ENCODE peak calls at places on chromosomes 16 and 17, in nine cellular contexts. Y is aorta; K is esophagus muscularis mucosa; F is transverse colon; T is hepatocyte; H is right atrium auricular region; V is ascending aorta; R is naive thymus-derived CD4-positive, alpha-beta T cell; D is PC-3. Q is an unnamed sample. For H3K36me3, the result is how much of the 10 kb centered on the place peaks cover.

GRCh38 chr17:17540935-17541639 is 44.9 kb upstream of the RASD1 start:
- DNase-seq in Y (no peak), K (no peak), F (no peak), T (no peak), H (no peak), V (no peak), R (no peak), D (no peak), Q (no peak)

GRCh38 chr16:15925631-15926030 is 23.8 kb upstream of the ABCC1 start:
- DNase-seq in Y (no peak), K (no peak), F (no peak), T (no peak), H (no peak), V (no peak), R (no peak), D (no peak), Q (peak)

GRCh38 chr17:43917348-43918025 is 10.2 kb upstream of the MPP2 start:
- DNase-seq in Y (peak), K (no peak), F (peak), T (peak), H (no peak), V (peak), R (peak), D (no peak), Q (peak)

GRCh38 chr16:84156342-84156784 is 11.3 kb downstream of the DNAAF1 start:
- DNase-seq in Y (no peak), K (no peak), F (no peak), T (no peak), H (no peak), V (no peak), R (no peak), D (peak), Q (no peak)

GRCh38 chr16:24010440-24011089 is 174.8 kb downstream of the PRKCB start:
- DNase-seq in Y (peak), K (no peak), F (peak), T (peak), H (peak), V (peak), R (peak), D (peak), Q (peak)

GRCh38 chr17:41464682-41465081 is 2.5 kb downstream of the KRT32 start:
- DNase-seq in Y (no peak), K (no peak), F (no peak), T (peak), H (peak), V (no peak), R (no peak), D (peak), Q (peak)

GRCh38 chr16:2388875-2389433 is 40.3 kb upstream of the CCNF start:
- DNase-seq in Y (peak), K (no peak), F (peak), T (no peak), H (peak), V (peak), R (no peak), D (peak), Q (peak)

GRCh38 chr17:74987909-74988711 is 678 bp downstream of the CDR2L start:
- DNase-seq in Y (peak), K (peak), F (peak), T (peak), H (peak), V (peak), R (peak), D (peak), Q (peak)

GRCh38 chr16:85422374-85423185 is 190.5 kb upstream of the GSE1 start:
- DNase-seq in Y (peak), K (no peak), F (peak), T (peak), H (no peak), V (no peak), R (no peak), D (no peak), Q (no peak)

GRCh38 chr16:73384561-73384960 is 336.6 kb upstream of the ZFHX3 start:
- DNase-seq in Y (no peak), K (no peak), F (no peak), T (no peak), H (no peak), V (no peak), R (no peak), D (no peak), Q (no peak)

GRCh38 chr17:34776454-34776853 is 184.8 kb downstream of the CCT6B start:
- DNase-seq in Y (no peak), K (no peak), F (no peak), T (no peak), H (no peak), V (no peak), R (no peak), D (no peak), Q (peak)

GRCh38 chr16:84484579-84485254 is 19.7 kb downstream of the MEAK7 start:
- DNase-seq in Y (no peak), K (no peak), F (peak), T (peak), H (peak), V (no peak), R (no peak), D (peak), Q (peak)

GRCh38 chr16:86181526-86181925 is 282.6 kb downstream of the IRF8 start:
- DNase-seq in Y (no peak), K (no peak), F (no peak), T (no peak), H (no peak), V (no peak), R (no peak), D (no peak), Q (no peak)

GRCh38 chr16:68889508-68890150 is 46.3 kb downstream of the TANGO6 start:
- DNase-seq in Y (no peak), K (no peak), F (no peak), T (no peak), H (no peak), V (no peak), R (no peak), D (no peak), Q (no peak)

GRCh38 chr17:39595294-39595693 is 12.4 kb downstream of the NEUROD2 start:
- DNase-seq in Y (no peak), K (no peak), F (no peak), T (no peak), H (no peak), V (no peak), R (no peak), D (no peak), Q (no peak)

GRCh38 chr16:84663433-84664101 is 15.3 kb downstream of the KLHL36 start:
- DNase-seq in Y (no peak), K (no peak), F (no peak), T (no peak), H (no peak), V (no peak), R (no peak), D (no peak), Q (no peak)

GRCh38 chr16:86509759-86510464 is 415 bp upstream of the FOXF1 start:
- DNase-seq in Y (no peak), K (peak), F (peak), T (peak), H (no peak), V (no peak), R (no peak), D (no peak), Q (peak)

GRCh38 chr17:13640559-13640958 is 38.8 kb upstream of the HS3ST3A1 start:
- DNase-seq in Y (no peak), K (no peak), F (no peak), T (no peak), H (no peak), V (no peak), R (no peak), D (no peak), Q (no peak)

GRCh38 chr16:84284168-84284722 is 10.4 kb upstream of the WFDC1 start:
- DNase-seq in Y (peak), K (no peak), F (peak), T (peak), H (peak), V (peak), R (no peak), D (no peak), Q (peak)

GRCh38 chr16:81549547-81550411 is 105.2 kb downstream of the CMIP start:
- DNase-seq in Y (peak), K (no peak), F (no peak), T (no peak), H (no peak), V (no peak), R (no peak), D (no peak), Q (no peak)

GRCh38 chr16:31202402-31203385 is at the start of gene PYCARD:
- DNase-seq in Y (peak), K (no peak), F (peak), T (peak), H (no peak), V (peak), R (no peak), D (peak), Q (peak)

GRCh38 chr17:1298616-1299015 is 19.2 kb downstream of the TRARG1 start:
- DNase-seq in Y (no peak), K (no peak), F (no peak), T (peak), H (no peak), V (no peak), R (peak), D (no peak), Q (peak)

GRCh38 chr16:58563235-58563634 is 47.9 kb downstream of the SETD6 start:
- DNase-seq in Y (no peak), K (no peak), F (no peak), T (no peak), H (no peak), V (no peak), R (no peak), D (peak), Q (no peak)

GRCh38 chr17:42780816-42781638 is 617 bp downstream of the WNK4 start:
- DNase-seq in Y (no peak), K (no peak), F (no peak), T (no peak), H (no peak), V (no peak), R (no peak), D (no peak), Q (peak)

GRCh38 chr16:87317766-87318121 is 552 bp upstream of the C16orf95 start:
- DNase-seq in Y (peak), K (no peak), F (peak), T (peak), H (peak), V (peak), R (no peak), D (peak), Q (peak)

GRCh38 chr17:53142890-53143289 is 679.8 kb upstream of the KIF2B start:
- DNase-seq in Y (no peak), K (no peak), F (no peak), T (peak), H (no peak), V (no peak), R (no peak), D (peak), Q (peak)

GRCh38 chr17:69743091-69743490 is 328.6 kb downstream of the MAP2K6 start:
- DNase-seq in Y (no peak), K (no peak), F (no peak), T (no peak), H (no peak), V (no peak), R (no peak), D (peak), Q (no peak)

GRCh38 chr17:29836643-29837042 is 93.4 kb downstream of the SSH2 start:
- DNase-seq in Y (no peak), K (no peak), F (no peak), T (no peak), H (no peak), V (no peak), R (no peak), D (no peak), Q (no peak)

GRCh38 chr16:30740364-30741251 is 7.6 kb upstream of the PHKG2 start:
- DNase-seq in Y (peak), K (peak), F (peak), T (peak), H (peak), V (peak), R (no peak), D (peak), Q (peak)

GRCh38 chr16:49602201-49603041 is 228.8 kb downstream of the C16orf78 start:
- DNase-seq in Y (no peak), K (no peak), F (no peak), T (no peak), H (peak), V (peak), R (no peak), D (no peak), Q (no peak)

DNA sequence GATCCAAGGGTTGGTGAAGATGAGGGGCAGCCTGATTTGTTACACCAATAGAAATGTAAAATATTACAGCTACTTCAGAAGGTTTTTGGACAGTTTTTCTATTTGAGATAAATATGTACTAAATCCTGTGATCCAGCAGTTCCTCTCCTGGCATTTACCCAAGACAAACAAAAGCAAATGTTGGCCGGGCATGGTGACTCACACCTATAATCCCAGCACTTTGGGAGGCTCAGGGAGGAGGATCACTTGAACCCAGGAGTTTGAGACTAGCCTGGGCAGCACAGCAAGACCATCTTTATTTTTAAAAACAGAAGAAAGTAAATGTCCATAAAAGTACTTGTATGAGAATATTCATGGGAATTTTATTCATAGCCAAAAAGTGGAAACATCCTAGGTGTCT is 64.8 kb upstream of the MRC2 start:
- DNase-seq in Y (no peak), K (no peak), F (peak), T (no peak), H (no peak), V (no peak), R (no peak), D (peak), Q (no peak)
- H3K36me3 ChIP-seq in Y (under half), K (under half), F (under half), T (under half), H (under half), V (under half), R (under half), D (under half), Q (under half)

GRCh38 chr16:19116711-19117449 is 3.1 kb downstream of the ITPRIPL2 start:
- DNase-seq in Y (no peak), K (no peak), F (no peak), T (no peak), H (no peak), V (no peak), R (no peak), D (no peak), Q (no peak)

GRCh38 chr16:19115148-19116021 is 1.6 kb downstream of the ITPRIPL2 start:
- DNase-seq in Y (no peak), K (no peak), F (no peak), T (no peak), H (no peak), V (no peak), R (no peak), D (no peak), Q (no peak)

GRCh38 chr16:19119564-19119963 is 5.8 kb downstream of the ITPRIPL2 start:
- DNase-seq in Y (no peak), K (no peak), F (no peak), T (no peak), H (no peak), V (no peak), R (no peak), D (peak), Q (peak)

GRCh38 chr16:19114359-19115147 is 789 bp downstream of the ITPRIPL2 start:
- DNase-seq in Y (peak), K (no peak), F (peak), T (peak), H (peak), V (peak), R (no peak), D (peak), Q (peak)

DNA sequence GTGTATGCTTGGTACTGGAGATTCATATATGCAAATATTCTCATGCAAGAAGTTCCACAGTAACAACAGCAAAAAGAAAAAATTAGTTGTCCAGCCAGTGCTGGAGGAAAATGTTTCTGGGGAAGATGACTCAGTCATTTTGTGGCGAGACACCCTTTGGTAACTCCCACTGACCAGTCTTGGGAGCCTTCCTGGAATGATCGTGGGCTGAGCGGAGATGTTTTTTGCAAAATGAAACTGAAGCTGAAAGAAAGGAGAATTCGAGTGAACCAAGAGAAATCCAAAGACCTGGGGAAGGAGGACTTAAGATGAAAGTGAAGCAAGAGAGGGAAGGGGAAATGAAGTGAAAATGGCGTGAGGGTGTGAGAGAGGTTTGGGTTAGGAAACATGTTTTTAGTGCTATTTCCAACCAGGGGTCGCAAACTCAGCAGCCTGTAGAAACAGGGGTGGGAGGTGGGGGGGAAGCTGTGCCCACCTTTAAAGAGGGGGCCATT is 5.2 kb downstream of the ITPRIPL2 start:
- DNase-seq in Y (peak), K (no peak), F (peak), T (peak), H (peak), V (peak), R (no peak), D (peak), Q (no peak)
- H3K4me3 ChIP-seq in Y (no peak), K (peak), F (peak), T (no peak), H (no peak), V (peak), R (no peak), D (peak), Q (no peak)

DNA sequence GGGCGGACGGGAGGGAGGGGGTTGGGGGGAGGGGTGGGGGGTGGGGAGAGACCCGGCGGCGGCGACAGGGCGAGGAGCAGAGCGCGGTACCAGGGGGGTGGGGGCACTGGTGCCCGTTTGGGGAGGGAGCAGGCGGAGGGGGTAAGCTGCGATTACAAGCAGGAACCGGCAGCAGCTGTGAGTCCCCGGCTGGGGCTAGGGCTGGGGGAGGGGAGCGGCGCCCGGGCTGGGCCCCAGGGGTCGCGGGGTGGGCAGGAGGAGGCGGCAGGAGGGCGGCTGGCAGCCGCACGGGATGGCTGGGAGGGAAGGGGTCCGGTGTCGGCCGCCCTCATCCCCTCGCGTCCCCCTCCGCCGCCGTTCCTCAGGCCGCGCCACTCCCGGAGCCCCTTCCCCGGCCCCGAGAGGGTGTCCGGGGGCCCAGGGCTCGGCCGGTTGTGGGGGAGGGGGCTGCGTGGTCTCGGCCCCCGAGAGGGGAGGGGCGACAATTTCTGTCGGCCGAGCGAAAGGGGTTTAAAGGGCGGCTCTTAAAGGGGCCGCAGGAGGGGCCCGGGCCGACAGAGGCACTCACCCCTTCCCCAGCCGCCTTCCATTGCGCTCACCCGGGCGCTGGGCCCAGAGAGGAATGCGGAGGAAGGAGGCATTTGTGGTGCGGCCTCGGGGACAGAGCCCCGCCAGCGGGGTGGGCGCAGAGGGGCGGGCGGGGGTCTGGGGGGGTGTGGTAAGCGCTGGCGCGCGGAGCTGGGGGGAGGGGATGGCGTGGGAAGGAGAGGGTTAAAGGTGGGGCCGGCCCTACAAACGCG is at the start of gene TBKBP1:
- DNase-seq in Y (peak), K (no peak), F (peak), T (peak), H (no peak), V (no peak), R (peak), D (peak), Q (peak)
- H3K27ac ChIP-seq in Y (no peak), K (peak), F (peak), T (peak), H (peak), V (peak), R (peak), D (no peak), Q (peak)

GRCh38 chr17:81578561-81579225 is 26.5 kb upstream of the FAAP100 start:
- DNase-seq in Y (no peak), K (no peak), F (no peak), T (no peak), H (no peak), V (no peak), R (no peak), D (no peak), Q (no peak)

GRCh38 chr17:81580481-81580880 is 28.3 kb upstream of the FAAP100 start:
- DNase-seq in Y (no peak), K (no peak), F (no peak), T (no peak), H (no peak), V (no peak), R (no peak), D (no peak), Q (no peak)

GRCh38 chr17:81578038-81578441 is 25.9 kb upstream of the FAAP100 start:
- DNase-seq in Y (no peak), K (no peak), F (no peak), T (no peak), H (no peak), V (no peak), R (no peak), D (peak), Q (peak)

GRCh38 chr17:81579821-81580321 is 27.7 kb upstream of the FAAP100 start:
- DNase-seq in Y (peak), K (no peak), F (no peak), T (no peak), H (no peak), V (no peak), R (no peak), D (no peak), Q (no peak)

GRCh38 chr17:81579298-81579697 is 27.1 kb upstream of the FAAP100 start:
- DNase-seq in Y (peak), K (no peak), F (no peak), T (no peak), H (no peak), V (no peak), R (no peak), D (no peak), Q (no peak)
- H3K36me3 ChIP-seq in Y (under half), K (under half), F (under half), T (under half), H (under half), V (under half), R (under half), D (under half), Q (under half)

DNA sequence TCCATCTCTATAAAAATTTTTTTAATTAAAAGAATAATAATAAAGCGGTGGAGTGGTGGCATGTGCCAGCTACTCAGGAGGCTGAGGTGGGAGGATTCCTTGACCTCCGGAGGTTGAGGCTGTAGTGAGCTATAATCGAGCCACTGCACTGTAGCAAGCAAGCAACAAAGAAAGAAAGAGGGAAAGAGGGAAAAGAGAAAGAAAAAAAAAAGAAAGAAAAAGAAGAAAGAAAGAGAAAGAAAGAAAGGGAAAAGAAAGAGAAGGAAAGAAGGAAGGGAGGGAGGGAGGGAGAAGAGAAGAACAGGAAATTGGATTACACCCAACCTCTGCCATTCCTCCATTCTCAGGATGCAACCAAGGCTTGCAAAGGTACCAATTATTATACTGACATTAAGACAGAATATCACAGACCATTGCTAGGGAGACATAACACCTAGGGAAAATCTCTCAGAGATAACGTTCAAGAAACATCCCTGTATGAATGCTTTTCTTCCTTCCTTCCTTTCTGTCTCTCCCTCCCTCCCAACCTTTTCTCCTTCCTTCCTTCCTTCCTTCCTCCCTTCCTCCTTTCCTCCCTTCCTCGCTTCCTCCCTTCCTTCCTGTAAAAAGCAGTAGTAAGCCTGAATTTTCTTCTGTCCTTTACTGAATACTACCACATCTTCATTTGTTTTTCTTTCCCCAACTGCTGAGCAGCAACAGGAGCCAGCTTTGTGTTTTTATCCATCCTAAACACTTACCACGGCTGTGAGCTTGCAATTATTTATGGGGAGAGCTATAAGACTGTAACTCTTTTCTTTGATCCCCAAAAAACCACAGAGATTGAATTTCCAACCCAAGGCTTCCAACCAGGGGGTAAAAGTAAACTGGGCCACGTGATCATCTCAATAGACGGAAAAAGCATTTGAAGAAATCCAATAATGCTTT is 1.9 kb upstream of the LITAF start:
- DNase-seq in Y (no peak), K (no peak), F (no peak), T (no peak), H (no peak), V (no peak), R (no peak), D (no peak), Q (no peak)
- H3K4me3 ChIP-seq in Y (no peak), K (no peak), F (no peak), T (no peak), H (no peak), V (no peak), R (no peak), D (no peak), Q (no peak)

Q was measured in cardiac muscle cell.